ENCODE peak calls at places on chromosomes 1 and 21, in seven cellular contexts. O is WTC11, H is A549, M is NB4, Z is HepG2, Q is K562, R is SK-N-SH. I is an unnamed sample.

GRCh38 chr1:56200446-56200845 is 378.9 kb downstream of the PLPP3 start:
- DNase-seq in O (no peak), H (no peak), Z (no peak), Q (no peak), M (no peak), R (peak; percentile 39), I (no peak)

GRCh38 chr1:204782118-204782700 is 88.5 kb upstream of the NFASC start:
- DNase-seq in R (no peak), M (no peak), Q (no peak), Z (no peak), H (no peak), O (no peak), I (no peak)

GRCh38 chr21:30336596-30336995 is 898 bp downstream of the KRTAP27-1 start:
- DNase-seq in O (no peak), Q (no peak), H (no peak), M (no peak), Z (no peak), R (no peak), I (no peak)

GRCh38 chr1:109351457-109351856 is 44.6 kb upstream of the MYBPHL start:
- DNase-seq in R (no peak), H (no peak), M (no peak), O (no peak), Z (no peak), Q (no peak), I (no peak)

GRCh38 chr1:53066433-53066832 is 4.4 kb downstream of the PODN start:
- DNase-seq in H (no peak), M (no peak), Z (no peak), O (no peak), R (peak; percentile 32), Q (no peak), I (no peak)

GRCh38 chr1:61215676-61216289 is 133.4 kb downstream of the NFIA start:
- DNase-seq in R (no peak), M (no peak), Z (peak; percentile 62), Q (no peak), H (no peak), O (no peak), I (no peak)

GRCh38 chr1:43976045-43976444 is 1.3 kb downstream of the ATP6V0B start:
- DNase-seq in O (no peak), R (peak; percentile 46), M (no peak), Z (no peak), Q (peak; percentile 51), H (no peak), I (no peak)

GRCh38 chr1:59985901-59986735 is 59.5 kb upstream of the CYP2J2 start:
- DNase-seq in Q (no peak), O (peak; percentile 26), R (no peak), H (no peak), M (no peak), Z (no peak), I (no peak)

GRCh38 chr21:45977396-45977795 is 4.2 kb upstream of the COL6A1 start:
- DNase-seq in Q (no peak), Z (no peak), H (no peak), R (peak; percentile 60), O (peak; percentile 60), M (no peak), I (no peak)

GRCh38 chr1:105362438-105362837 is 1612.7 kb downstream of the AMY1C start:
- DNase-seq in H (no peak), Q (no peak), Z (no peak), R (no peak), O (no peak), M (no peak), I (no peak)

GRCh38 chr1:150141452-150141851 is 8.3 kb upstream of the PLEKHO1 start:
- DNase-seq in M (no peak), O (no peak), Q (no peak), H (no peak), R (no peak), Z (no peak), I (peak; percentile 69)

GRCh38 chr1:5971471-5972197 is 20.6 kb downstream of the NPHP4 start:
- DNase-seq in R (no peak), O (peak; percentile 5), Q (no peak), H (no peak), M (no peak), Z (no peak), I (no peak)

GRCh38 chr1:59316497-59317128 is 19.7 kb downstream of the FGGY start:
- DNase-seq in H (no peak), M (no peak), Q (no peak), Z (no peak), R (no peak), O (no peak), I (peak; percentile 72)

GRCh38 chr21:41828884-41829360 is 50.2 kb downstream of the PRDM15 start:
- DNase-seq in H (no peak), Z (no peak), R (no peak), M (no peak), Q (no peak), O (no peak), I (no peak)

GRCh38 chr21:31156169-31156568 is 117.9 kb upstream of the KRTAP19-8 start:
- DNase-seq in Z (no peak), R (no peak), O (no peak), Q (no peak), H (no peak), M (no peak), I (no peak)

GRCh38 chr1:27592600-27593340 is 11.2 kb downstream of the AHDC1 start:
- DNase-seq in O (peak; percentile 77), R (no peak), Q (no peak), M (no peak), H (no peak), Z (no peak), I (no peak)

GRCh38 chr1:27581823-27582243 is 22.1 kb downstream of the AHDC1 start:
- DNase-seq in Z (no peak), Q (no peak), H (no peak), M (no peak), O (no peak), R (no peak), I (no peak)

GRCh38 chr1:17188217-17188616 is 16.7 kb upstream of the PADI1 start:
- DNase-seq in Z (no peak), Q (no peak), M (no peak), O (no peak), R (no peak), H (no peak), I (no peak)

GRCh38 chr1:232568906-232569305 is 61.0 kb downstream of the SIPA1L2 start:
- DNase-seq in H (no peak), M (no peak), Q (no peak), R (no peak), Z (no peak), O (no peak), I (no peak)

GRCh38 chr1:10210841-10211804 is 753 bp downstream of the KIF1B start:
- DNase-seq in R (peak; percentile 76), H (peak; percentile 49), M (peak; percentile 53), Q (peak; percentile 70), O (peak; percentile 50), Z (peak; percentile 77), I (peak; percentile 88)

GRCh38 chr1:178634445-178634844 is 90.6 kb upstream of the RALGPS2 start:
- DNase-seq in Z (no peak), Q (no peak), M (no peak), O (no peak), H (no peak), R (no peak), I (no peak)

GRCh38 chr1:172135923-172136610 is 284.4 kb upstream of the C1orf105 start:
- DNase-seq in H (no peak), Z (no peak), Q (no peak), M (no peak), O (no peak), R (no peak), I (peak; percentile 44)

GRCh38 chr1:2251786-2252185 is 23.7 kb downstream of the SKI start:
- DNase-seq in M (no peak), O (no peak), Z (no peak), Q (no peak), R (no peak), H (no peak), I (no peak)

GRCh38 chr1:152112101-152112884 is 3.0 kb downstream of the TCHH start:
- DNase-seq in Z (no peak), M (no peak), Q (no peak), H (no peak), R (no peak), O (peak; percentile 14), I (peak; percentile 3)

GRCh38 chr1:216462061-216462775 is 39.0 kb upstream of the USH2A start:
- DNase-seq in Z (no peak), Q (no peak), M (no peak), H (no peak), R (no peak), O (no peak), I (no peak)

DNA sequence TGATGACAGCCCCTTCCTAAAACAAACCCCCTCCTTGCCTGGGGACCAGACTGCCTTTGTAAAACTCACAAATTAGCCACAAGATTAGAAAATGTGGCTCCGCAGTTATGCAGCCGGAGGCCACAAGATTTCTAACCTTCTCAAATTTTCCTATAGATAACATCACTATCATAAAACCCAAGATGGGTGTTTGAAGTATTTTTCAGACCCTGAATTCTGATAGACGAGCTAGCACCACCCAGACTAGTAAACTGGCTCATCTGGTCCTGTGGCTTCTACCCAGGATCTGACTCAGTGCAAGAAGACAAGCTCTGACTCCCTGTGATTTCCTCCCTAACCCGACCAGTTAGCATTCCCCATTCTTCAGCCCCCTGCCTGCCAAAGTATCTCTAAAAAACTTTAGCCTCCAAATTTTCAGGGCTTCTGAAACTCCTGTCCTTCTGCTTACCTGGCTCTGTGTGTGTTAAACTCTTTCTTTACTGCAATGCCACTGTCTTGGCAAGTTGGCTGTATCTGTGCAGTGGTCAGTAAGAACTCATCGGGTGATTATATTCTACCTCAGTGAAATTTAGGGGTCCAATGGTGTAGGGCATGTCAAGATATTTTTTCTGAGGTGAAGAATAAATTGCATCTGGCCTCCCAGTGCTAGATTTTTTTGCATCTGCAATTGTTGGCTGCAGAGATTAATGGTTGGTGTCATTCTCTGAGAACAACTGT is 102.1 kb downstream of the S1PR1 start:
- DNase-seq in O (no peak), Q (no peak), Z (no peak), R (no peak), H (no peak), M (no peak), I (no peak)
- TF ChIP-seq MAX in O (no peak), Q (no peak), Z (no peak), R (no peak), H (no peak), M (no peak), I (no peak)

GRCh38 chr1:114286179-114286578 is 132.5 kb upstream of the SYT6 start:
- DNase-seq in H (no peak), O (no peak), Z (no peak), R (no peak), Q (no peak), M (no peak), I (no peak)
- TF ChIP-seq CTCF in H (no peak), O (no peak), Z (no peak), R (no peak), Q (peak; percentile 18), M (no peak), I (no peak)

GRCh38 chr1:23449918-23450317 is 25.4 kb upstream of the TCEA3 start:
- DNase-seq in Q (no peak), R (no peak), M (no peak), O (no peak), Z (no peak), H (no peak), I (no peak)
- TF ChIP-seq MAX in Q (no peak), R (no peak), M (no peak), O (no peak), Z (no peak), H (no peak), I (no peak)

DNA sequence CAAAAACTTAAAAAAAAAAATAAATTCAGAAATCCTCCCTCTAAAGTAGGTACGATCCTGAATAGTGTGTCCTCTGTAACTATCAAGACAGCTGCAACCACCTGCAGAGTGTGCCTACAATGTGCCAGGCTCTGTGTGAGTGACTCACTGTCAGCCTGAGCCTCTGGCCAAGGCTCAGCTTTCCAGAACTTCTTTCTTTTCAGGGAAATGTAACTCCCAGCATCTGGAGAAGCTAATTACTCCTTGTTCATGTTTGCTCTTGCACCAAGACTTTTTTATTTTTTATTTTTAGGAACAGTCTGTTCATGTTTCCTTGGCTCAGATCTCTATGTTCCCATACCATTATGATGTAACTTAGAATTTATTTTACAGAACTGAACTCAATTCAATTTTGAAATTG is 112.3 kb upstream of the ZNF648 start:
- DNase-seq in H (no peak), Z (no peak), M (no peak), R (no peak), O (no peak), Q (no peak), I (no peak)
- TF ChIP-seq CTCF in H (no peak), Z (no peak), M (no peak), R (no peak), O (no peak), Q (no peak), I (no peak)